ENCODE peak calls at places on chromosomes 7 and 10, in ten cellular contexts. One of them, this sample, is unnamed. For H3K4me1, the result is how much of the 10 kb centered on the place peaks cover.

GRCh38 chr10:108877130-108877529 is 1046.2 kb downstream of the XPNPEP1 start:
- DNase-seq in SK-N-SH: peak
- DNase-seq in neural progenitor cell: no peak
- DNase-seq in heart left ventricle: no peak
- DNase-seq in mammary epithelial cell: no peak
- DNase-seq in IMR-90: peak
- DNase-seq in psoas muscle: no peak
- DNase-seq in adrenal gland: no peak
- DNase-seq in tibial nerve: no peak
- DNase-seq in stomach: no peak
- DNase-seq in this sample: no peak

GRCh38 chr10:72276421-72277339 is 3.0 kb downstream of the DDIT4 start:
- DNase-seq in SK-N-SH: no peak
- DNase-seq in neural progenitor cell: no peak
- DNase-seq in heart left ventricle: no peak
- DNase-seq in mammary epithelial cell: peak
- DNase-seq in IMR-90: peak
- DNase-seq in psoas muscle: peak
- DNase-seq in adrenal gland: peak
- DNase-seq in tibial nerve: no peak
- DNase-seq in stomach: peak
- DNase-seq in this sample: peak

GRCh38 chr7:126696639-126697038 is 556.1 kb downstream of the GRM8 start:
- DNase-seq in SK-N-SH: no peak
- DNase-seq in neural progenitor cell: no peak
- DNase-seq in heart left ventricle: no peak
- DNase-seq in mammary epithelial cell: no peak
- DNase-seq in IMR-90: no peak
- DNase-seq in psoas muscle: no peak
- DNase-seq in adrenal gland: no peak
- DNase-seq in tibial nerve: no peak
- DNase-seq in stomach: no peak
- DNase-seq in this sample: no peak

GRCh38 chr7:87853237-87853864 is 22.8 kb downstream of the SLC25A40 start:
- DNase-seq in SK-N-SH: no peak
- DNase-seq in neural progenitor cell: no peak
- DNase-seq in heart left ventricle: no peak
- DNase-seq in mammary epithelial cell: peak
- DNase-seq in IMR-90: peak
- DNase-seq in psoas muscle: no peak
- DNase-seq in adrenal gland: no peak
- DNase-seq in tibial nerve: no peak
- DNase-seq in stomach: no peak
- DNase-seq in this sample: no peak

GRCh38 chr10:101563007-101563406 is 25.1 kb downstream of the POLL start:
- DNase-seq in SK-N-SH: no peak
- DNase-seq in neural progenitor cell: no peak
- DNase-seq in heart left ventricle: no peak
- DNase-seq in mammary epithelial cell: no peak
- DNase-seq in IMR-90: no peak
- DNase-seq in psoas muscle: no peak
- DNase-seq in adrenal gland: no peak
- DNase-seq in tibial nerve: no peak
- DNase-seq in stomach: no peak
- DNase-seq in this sample: peak

GRCh38 chr10:91901784-91902677 is 7.3 kb downstream of the FGFBP3 start:
- DNase-seq in SK-N-SH: no peak
- DNase-seq in neural progenitor cell: no peak
- DNase-seq in heart left ventricle: no peak
- DNase-seq in mammary epithelial cell: peak
- DNase-seq in IMR-90: peak
- DNase-seq in psoas muscle: no peak
- DNase-seq in adrenal gland: peak
- DNase-seq in tibial nerve: no peak
- DNase-seq in stomach: peak
- DNase-seq in this sample: peak

GRCh38 chr7:70154521-70155180 is 556.4 kb downstream of the AUTS2 start:
- DNase-seq in SK-N-SH: no peak
- DNase-seq in neural progenitor cell: no peak
- DNase-seq in heart left ventricle: no peak
- DNase-seq in mammary epithelial cell: no peak
- DNase-seq in IMR-90: no peak
- DNase-seq in psoas muscle: no peak
- DNase-seq in adrenal gland: no peak
- DNase-seq in tibial nerve: no peak
- DNase-seq in stomach: no peak
- DNase-seq in this sample: no peak

GRCh38 chr7:47537716-47538640 is 43.9 kb downstream of the TNS3 start:
- DNase-seq in SK-N-SH: no peak
- DNase-seq in neural progenitor cell: no peak
- DNase-seq in heart left ventricle: no peak
- DNase-seq in mammary epithelial cell: no peak
- DNase-seq in IMR-90: no peak
- DNase-seq in psoas muscle: no peak
- DNase-seq in adrenal gland: no peak
- DNase-seq in tibial nerve: no peak
- DNase-seq in stomach: no peak
- DNase-seq in this sample: no peak

GRCh38 chr10:3485287-3485686 is 299.7 kb downstream of the KLF6 start:
- DNase-seq in SK-N-SH: no peak
- DNase-seq in neural progenitor cell: no peak
- DNase-seq in heart left ventricle: no peak
- DNase-seq in mammary epithelial cell: no peak
- DNase-seq in IMR-90: no peak
- DNase-seq in psoas muscle: no peak
- DNase-seq in adrenal gland: no peak
- DNase-seq in tibial nerve: no peak
- DNase-seq in stomach: no peak
- DNase-seq in this sample: no peak

GRCh38 chr7:71768470-71768869 is 636.5 kb downstream of the GALNT17 start:
- DNase-seq in SK-N-SH: no peak
- DNase-seq in neural progenitor cell: no peak
- DNase-seq in heart left ventricle: no peak
- DNase-seq in mammary epithelial cell: no peak
- DNase-seq in IMR-90: no peak
- DNase-seq in psoas muscle: no peak
- DNase-seq in adrenal gland: no peak
- DNase-seq in tibial nerve: no peak
- DNase-seq in stomach: no peak
- DNase-seq in this sample: no peak

GRCh38 chr7:102834999-102835398 is 77.8 kb upstream of the LRRC17 start:
- DNase-seq in SK-N-SH: no peak
- DNase-seq in neural progenitor cell: no peak
- DNase-seq in heart left ventricle: no peak
- DNase-seq in mammary epithelial cell: peak
- DNase-seq in IMR-90: peak
- DNase-seq in psoas muscle: no peak
- DNase-seq in adrenal gland: no peak
- DNase-seq in tibial nerve: no peak
- DNase-seq in stomach: no peak
- DNase-seq in this sample: no peak

GRCh38 chr10:127563718-127564553 is 14.8 kb downstream of the NPS start:
- DNase-seq in SK-N-SH: peak
- DNase-seq in neural progenitor cell: peak
- DNase-seq in heart left ventricle: no peak
- DNase-seq in mammary epithelial cell: peak
- DNase-seq in IMR-90: no peak
- DNase-seq in psoas muscle: peak
- DNase-seq in adrenal gland: peak
- DNase-seq in tibial nerve: no peak
- DNase-seq in stomach: no peak
- DNase-seq in this sample: peak

GRCh38 chr7:621572-622285 is 102.1 kb upstream of the PDGFA start:
- DNase-seq in SK-N-SH: no peak
- DNase-seq in neural progenitor cell: no peak
- DNase-seq in heart left ventricle: no peak
- DNase-seq in mammary epithelial cell: no peak
- DNase-seq in IMR-90: no peak
- DNase-seq in psoas muscle: no peak
- DNase-seq in adrenal gland: no peak
- DNase-seq in tibial nerve: no peak
- DNase-seq in stomach: peak
- DNase-seq in this sample: peak

GRCh38 chr7:48171190-48171589 is at the start of gene ABCA13:
- DNase-seq in SK-N-SH: no peak
- DNase-seq in neural progenitor cell: peak
- DNase-seq in heart left ventricle: no peak
- DNase-seq in mammary epithelial cell: peak
- DNase-seq in IMR-90: peak
- DNase-seq in psoas muscle: no peak
- DNase-seq in adrenal gland: no peak
- DNase-seq in tibial nerve: no peak
- DNase-seq in stomach: no peak
- DNase-seq in this sample: no peak

GRCh38 chr7:46566375-46566774 is 645.3 kb upstream of the IGFBP3 start:
- DNase-seq in SK-N-SH: no peak
- DNase-seq in neural progenitor cell: no peak
- DNase-seq in heart left ventricle: no peak
- DNase-seq in mammary epithelial cell: no peak
- DNase-seq in IMR-90: peak
- DNase-seq in psoas muscle: no peak
- DNase-seq in adrenal gland: no peak
- DNase-seq in tibial nerve: no peak
- DNase-seq in stomach: no peak
- DNase-seq in this sample: no peak

GRCh38 chr10:36181421-36181820 is 539.3 kb upstream of the FZD8 start:
- DNase-seq in SK-N-SH: no peak
- DNase-seq in neural progenitor cell: no peak
- DNase-seq in heart left ventricle: no peak
- DNase-seq in mammary epithelial cell: no peak
- DNase-seq in IMR-90: peak
- DNase-seq in psoas muscle: no peak
- DNase-seq in adrenal gland: no peak
- DNase-seq in tibial nerve: no peak
- DNase-seq in stomach: no peak
- DNase-seq in this sample: no peak

DNA sequence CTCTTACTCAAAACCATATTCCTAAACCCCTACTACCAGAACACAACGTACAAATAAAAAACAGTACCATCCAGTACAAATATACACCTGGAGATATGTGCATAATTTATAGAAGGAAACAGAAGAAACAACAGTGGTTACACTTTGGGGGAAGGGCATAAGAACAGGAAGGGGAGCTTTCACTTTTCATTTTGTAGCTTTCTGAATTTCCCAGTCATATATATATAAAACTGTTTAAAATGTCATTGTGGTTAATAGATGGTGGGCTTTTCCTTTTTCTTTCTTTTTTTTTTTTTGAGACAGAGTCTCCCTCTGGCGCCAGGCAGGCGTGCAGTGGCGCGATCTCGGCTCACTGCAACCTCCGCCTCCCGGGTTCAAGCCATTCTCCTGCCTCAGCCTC is 47.2 kb downstream of the MALSU1 start:
- DNase-seq in SK-N-SH: no peak
- DNase-seq in neural progenitor cell: no peak
- DNase-seq in heart left ventricle: no peak
- DNase-seq in mammary epithelial cell: no peak
- DNase-seq in IMR-90: no peak
- DNase-seq in psoas muscle: no peak
- DNase-seq in adrenal gland: no peak
- DNase-seq in tibial nerve: no peak
- DNase-seq in stomach: no peak
- DNase-seq in this sample: no peak
- H3K4me1 ChIP-seq in SK-N-SH: half or more
- H3K4me1 ChIP-seq in neural progenitor cell: under half
- H3K4me1 ChIP-seq in heart left ventricle: under half
- H3K4me1 ChIP-seq in mammary epithelial cell: under half
- H3K4me1 ChIP-seq in IMR-90: under half
- H3K4me1 ChIP-seq in psoas muscle: under half
- H3K4me1 ChIP-seq in adrenal gland: under half
- H3K4me1 ChIP-seq in tibial nerve: under half
- H3K4me1 ChIP-seq in stomach: under half
- H3K4me1 ChIP-seq in this sample: under half

GRCh38 chr7:66493235-66494181 is 135.2 kb upstream of the KCTD7 start:
- DNase-seq in SK-N-SH: peak
- DNase-seq in neural progenitor cell: peak
- DNase-seq in heart left ventricle: peak
- DNase-seq in mammary epithelial cell: peak
- DNase-seq in IMR-90: peak
- DNase-seq in psoas muscle: peak
- DNase-seq in adrenal gland: peak
- DNase-seq in tibial nerve: peak
- DNase-seq in stomach: peak
- DNase-seq in this sample: peak
- TF ChIP-seq CTCF in SK-N-SH: peak
- TF ChIP-seq CTCF in neural progenitor cell: peak
- TF ChIP-seq CTCF in heart left ventricle: no peak
- TF ChIP-seq CTCF in mammary epithelial cell: no peak
- TF ChIP-seq CTCF in IMR-90: no peak
- TF ChIP-seq CTCF in psoas muscle: peak
- TF ChIP-seq CTCF in adrenal gland: peak
- TF ChIP-seq CTCF in tibial nerve: peak
- TF ChIP-seq CTCF in stomach: peak
- TF ChIP-seq CTCF in this sample: no peak

DNA sequence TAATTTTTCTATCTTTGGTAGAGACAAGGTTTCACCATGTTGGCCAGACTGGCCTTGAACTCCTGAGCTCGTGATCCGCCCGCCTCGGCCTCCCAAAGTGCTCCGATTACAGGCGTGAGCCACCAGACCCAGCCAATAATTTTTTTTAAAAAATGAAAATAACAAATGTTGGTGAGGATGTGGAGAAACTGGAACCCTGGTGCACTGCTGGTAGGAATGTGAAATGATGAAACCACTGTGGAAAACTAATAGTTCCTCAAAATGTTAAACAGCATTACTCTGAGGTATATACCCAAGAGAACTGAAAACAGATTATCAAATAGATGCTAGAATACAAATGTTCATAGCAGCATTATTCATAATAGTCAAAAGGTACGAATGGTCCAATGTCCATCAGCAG is 23.0 kb upstream of the YWHAG start:
- DNase-seq in SK-N-SH: no peak
- DNase-seq in neural progenitor cell: no peak
- DNase-seq in heart left ventricle: no peak
- DNase-seq in mammary epithelial cell: no peak
- DNase-seq in IMR-90: no peak
- DNase-seq in psoas muscle: no peak
- DNase-seq in adrenal gland: no peak
- DNase-seq in tibial nerve: no peak
- DNase-seq in stomach: no peak
- DNase-seq in this sample: no peak
- H3K27ac ChIP-seq in SK-N-SH: no peak
- H3K27ac ChIP-seq in neural progenitor cell: no peak
- H3K27ac ChIP-seq in heart left ventricle: no peak
- H3K27ac ChIP-seq in mammary epithelial cell: no peak
- H3K27ac ChIP-seq in IMR-90: no peak
- H3K27ac ChIP-seq in psoas muscle: peak
- H3K27ac ChIP-seq in adrenal gland: no peak
- H3K27ac ChIP-seq in tibial nerve: no peak
- H3K27ac ChIP-seq in stomach: no peak
- H3K27ac ChIP-seq in this sample: no peak

DNA sequence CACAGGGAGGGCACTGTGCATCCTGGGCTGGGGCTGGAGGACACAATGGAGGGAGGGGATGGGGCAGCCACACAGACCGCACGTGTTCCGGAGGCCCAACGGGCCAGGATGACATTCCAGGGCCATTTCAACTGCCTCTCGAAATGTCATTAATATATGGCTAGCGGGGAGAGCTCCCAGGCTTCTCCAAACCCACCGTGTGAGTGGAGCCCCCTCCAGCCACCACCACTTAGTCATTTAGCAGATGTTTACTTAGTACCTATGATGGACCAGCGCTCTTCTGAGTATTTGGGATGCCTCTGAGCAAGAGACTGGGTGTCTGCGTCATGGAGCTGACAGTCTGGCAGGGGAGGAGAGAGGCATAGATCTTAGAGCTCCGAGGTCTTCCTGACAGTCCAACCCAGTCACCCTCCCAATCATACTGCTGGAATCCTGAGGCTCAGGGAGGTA is 107.3 kb downstream of the ZMIZ1 start:
- DNase-seq in SK-N-SH: no peak
- DNase-seq in neural progenitor cell: no peak
- DNase-seq in heart left ventricle: no peak
- DNase-seq in mammary epithelial cell: no peak
- DNase-seq in IMR-90: peak
- DNase-seq in psoas muscle: no peak
- DNase-seq in adrenal gland: peak
- DNase-seq in tibial nerve: no peak
- DNase-seq in stomach: no peak
- DNase-seq in this sample: no peak
- H3K4me1 ChIP-seq in SK-N-SH: under half
- H3K4me1 ChIP-seq in neural progenitor cell: under half
- H3K4me1 ChIP-seq in heart left ventricle: half or more
- H3K4me1 ChIP-seq in mammary epithelial cell: under half
- H3K4me1 ChIP-seq in IMR-90: half or more
- H3K4me1 ChIP-seq in psoas muscle: under half
- H3K4me1 ChIP-seq in adrenal gland: under half
- H3K4me1 ChIP-seq in tibial nerve: half or more
- H3K4me1 ChIP-seq in stomach: half or more
- H3K4me1 ChIP-seq in this sample: under half

This sample was measured in colonic mucosa.